ENCODE peak calls at places on chromosome 3, in four cellular contexts. X, F, S and N are unnamed samples.

GRCh38 chr3:105598047-105598796 is 231.5 kb downstream of the ALCAM start:
- DNase-seq in X (no peak), F (no peak), S (no peak), N (no peak)

GRCh38 chr3:172082269-172082668 is 42.9 kb downstream of the FNDC3B start:
- DNase-seq in X (no peak), F (no peak), S (peak; percentile 48), N (no peak)

GRCh38 chr3:54888162-54888561 is 39.7 kb downstream of the LRTM1 start:
- DNase-seq in X (peak; percentile 16), F (no peak), S (no peak), N (no peak)

GRCh38 chr3:142844339-142844977 is 44.4 kb downstream of the PCOLCE2 start:
- DNase-seq in X (no peak), F (no peak), S (no peak), N (no peak)

GRCh38 chr3:125165189-125165947 is 47.2 kb downstream of the SLC12A8 start:
- DNase-seq in X (no peak), F (no peak), S (peak; percentile 67), N (no peak)

GRCh38 chr3:162719684-162720341 is 1223.2 kb downstream of the OTOL1 start:
- DNase-seq in X (no peak), F (no peak), S (no peak), N (no peak)

GRCh38 chr3:35674451-35675109 is 35.3 kb downstream of the ARPP21 start:
- DNase-seq in X (no peak), F (no peak), S (no peak), N (no peak)

GRCh38 chr3:188198001-188198400 is 44.0 kb downstream of the LPP start:
- DNase-seq in X (no peak), F (no peak), S (no peak), N (no peak)